ENCODE peak calls at places on chromosomes 11 and 22, in seven cellular contexts. One of them, this sample, is unnamed.

GRCh38 chr11:44321059-44321458 is 11.1 kb upstream of the ALX4 start:
- DNase-seq in HEK293T: no peak
- DNase-seq in GM18507: no peak
- DNase-seq in mesenteric fat pad: no peak
- DNase-seq in RCC 7860: no peak
- DNase-seq in EH: no peak
- DNase-seq in activated CD4-positive, CD25-positive, alpha-beta regulatory T cell: no peak
- DNase-seq in this sample: no peak

GRCh38 chr11:107183963-107184362 is 165.7 kb upstream of the GUCY1A2 start:
- DNase-seq in HEK293T: no peak
- DNase-seq in GM18507: no peak
- DNase-seq in mesenteric fat pad: no peak
- DNase-seq in RCC 7860: no peak
- DNase-seq in EH: no peak
- DNase-seq in activated CD4-positive, CD25-positive, alpha-beta regulatory T cell: no peak
- DNase-seq in this sample: no peak

GRCh38 chr11:85951428-85952107 is 96.4 kb downstream of the CCDC83 start:
- DNase-seq in HEK293T: no peak
- DNase-seq in GM18507: no peak
- DNase-seq in mesenteric fat pad: no peak
- DNase-seq in RCC 7860: no peak
- DNase-seq in EH: no peak
- DNase-seq in activated CD4-positive, CD25-positive, alpha-beta regulatory T cell: no peak
- DNase-seq in this sample: no peak

GRCh38 chr11:70128435-70128906 is 50.4 kb downstream of the ANO1 start:
- DNase-seq in HEK293T: no peak
- DNase-seq in GM18507: no peak
- DNase-seq in mesenteric fat pad: no peak
- DNase-seq in RCC 7860: peak
- DNase-seq in EH: peak
- DNase-seq in activated CD4-positive, CD25-positive, alpha-beta regulatory T cell: no peak
- DNase-seq in this sample: no peak

GRCh38 chr22:36577019-36577418 is 48.1 kb upstream of the EIF3D start:
- DNase-seq in HEK293T: no peak
- DNase-seq in GM18507: no peak
- DNase-seq in mesenteric fat pad: no peak
- DNase-seq in RCC 7860: peak
- DNase-seq in EH: peak
- DNase-seq in activated CD4-positive, CD25-positive, alpha-beta regulatory T cell: no peak
- DNase-seq in this sample: no peak

GRCh38 chr11:68337399-68337835 is 25.0 kb downstream of the LRP5 start:
- DNase-seq in HEK293T: no peak
- DNase-seq in GM18507: no peak
- DNase-seq in mesenteric fat pad: no peak
- DNase-seq in RCC 7860: no peak
- DNase-seq in EH: no peak
- DNase-seq in activated CD4-positive, CD25-positive, alpha-beta regulatory T cell: no peak
- DNase-seq in this sample: no peak

GRCh38 chr11:1870326-1870696 is 17.4 kb downstream of the LSP1 start:
- DNase-seq in HEK293T: no peak
- DNase-seq in GM18507: no peak
- DNase-seq in mesenteric fat pad: no peak
- DNase-seq in RCC 7860: no peak
- DNase-seq in EH: no peak
- DNase-seq in activated CD4-positive, CD25-positive, alpha-beta regulatory T cell: no peak
- DNase-seq in this sample: no peak

GRCh38 chr22:49937758-49938564 is 19.5 kb downstream of the CRELD2 start:
- DNase-seq in HEK293T: no peak
- DNase-seq in GM18507: no peak
- DNase-seq in mesenteric fat pad: no peak
- DNase-seq in RCC 7860: no peak
- DNase-seq in EH: no peak
- DNase-seq in activated CD4-positive, CD25-positive, alpha-beta regulatory T cell: no peak
- DNase-seq in this sample: no peak

GRCh38 chr11:45025716-45026492 is 75.2 kb upstream of the TP53I11 start:
- DNase-seq in HEK293T: no peak
- DNase-seq in GM18507: peak
- DNase-seq in mesenteric fat pad: no peak
- DNase-seq in RCC 7860: no peak
- DNase-seq in EH: no peak
- DNase-seq in activated CD4-positive, CD25-positive, alpha-beta regulatory T cell: no peak
- DNase-seq in this sample: no peak

GRCh38 chr11:70205766-70206165 is 2.7 kb downstream of the FADD start:
- DNase-seq in HEK293T: no peak
- DNase-seq in GM18507: no peak
- DNase-seq in mesenteric fat pad: no peak
- DNase-seq in RCC 7860: no peak
- DNase-seq in EH: no peak
- DNase-seq in activated CD4-positive, CD25-positive, alpha-beta regulatory T cell: no peak
- DNase-seq in this sample: no peak